ENCODE peak calls at places on chromosomes 12 and 14, in four cellular contexts. H is uterus, I is upper lobe of left lung, G is stomach. Z is an unnamed sample.

GRCh38 chr12:16021026-16021425 is 109.9 kb downstream of the DERA start:
- DNase-seq in H (no peak), G (no peak), I (no peak), Z (no peak)

GRCh38 chr14:101228949-101229541 is 325.5 kb upstream of the RTL1 start:
- DNase-seq in H (peak), I (no peak), G (no peak), Z (no peak)

GRCh38 chr12:32418903-32419519 is 19.7 kb downstream of the FGD4 start:
- DNase-seq in H (no peak), I (no peak), G (no peak), Z (no peak)

GRCh38 chr12:3321881-3322280 is 169.1 kb upstream of the PRMT8 start:
- DNase-seq in I (no peak), G (no peak), H (no peak), Z (no peak)

GRCh38 chr14:65153101-65153500 is 50.8 kb upstream of the MAX start:
- DNase-seq in I (no peak), H (peak), G (no peak), Z (no peak)

GRCh38 chr12:44873898-44874297 is 2.2 kb downstream of the NELL2 start:
- DNase-seq in I (no peak), G (no peak), H (no peak), Z (no peak)

GRCh38 chr14:56949828-56950227 is 139.5 kb upstream of the OTX2 start:
- DNase-seq in I (no peak), G (no peak), H (no peak), Z (no peak)

GRCh38 chr14:92144708-92145107 is 22.9 kb downstream of the CPSF2 start:
- DNase-seq in H (no peak), G (no peak), I (no peak), Z (peak)

GRCh38 chr12:93624595-93625294 is 52.3 kb downstream of the SOCS2 start:
- DNase-seq in H (no peak), I (no peak), G (no peak), Z (no peak)

GRCh38 chr14:32608880-32609279 is 279.8 kb downstream of the AKAP6 start:
- DNase-seq in H (no peak), I (no peak), G (no peak), Z (no peak)

GRCh38 chr12:93061414-93062099 is 132.5 kb upstream of the EEA1 start:
- DNase-seq in H (peak), G (no peak), I (peak), Z (no peak)

GRCh38 chr12:31732926-31733548 is 4.2 kb upstream of the AMN1 start:
- DNase-seq in I (no peak), H (no peak), G (no peak), Z (no peak)

GRCh38 chr12:62562892-62563291 is 96.3 kb downstream of the MON2 start:
- DNase-seq in G (no peak), I (no peak), H (no peak), Z (no peak)

GRCh38 chr14:105168979-105169507 is 467 bp upstream of the JAG2 start:
- DNase-seq in H (no peak), G (no peak), I (peak), Z (peak)

GRCh38 chr12:66409195-66409871 is 107.0 kb downstream of the HELB start:
- DNase-seq in I (no peak), G (no peak), H (no peak), Z (peak)

GRCh38 chr14:59195898-59196297 is 7.4 kb downstream of the DAAM1 start:
- DNase-seq in G (no peak), H (no peak), I (no peak), Z (peak)

GRCh38 chr14:77980475-77981321 is 180.8 kb downstream of the ADCK1 start:
- DNase-seq in I (peak), G (peak), H (no peak), Z (peak)

GRCh38 chr12:83390186-83390585 is 703.5 kb downstream of the TMTC2 start:
- DNase-seq in G (no peak), I (no peak), H (no peak), Z (no peak)

GRCh38 chr12:77947326-77947725 is 116.6 kb downstream of the NAV3 start:
- DNase-seq in I (no peak), G (no peak), H (no peak), Z (no peak)

GRCh38 chr14:66508846-66509621 is 1.1 kb downstream of the GPHN start:
- DNase-seq in I (peak), G (no peak), H (peak), Z (peak)

GRCh38 chr14:104799657-104800599 is 973 bp upstream of the ZBTB42 start:
- DNase-seq in H (peak), G (peak), I (peak), Z (peak)

GRCh38 chr12:105419606-105420005 is 89.1 kb downstream of the C12orf75 start:
- DNase-seq in I (no peak), H (no peak), G (no peak), Z (no peak)

GRCh38 chr14:86540636-86541247 is 1010.8 kb downstream of the FLRT2 start:
- DNase-seq in H (no peak), G (no peak), I (no peak), Z (no peak)

GRCh38 chr14:76870146-76870545 is 43.9 kb downstream of the LRRC74A start:
- DNase-seq in I (no peak), G (no peak), H (no peak), Z (peak)

GRCh38 chr14:25516838-25517237 is 466.9 kb upstream of the STXBP6 start:
- DNase-seq in I (no peak), H (no peak), G (no peak), Z (no peak)

GRCh38 chr12:1185460-1186182 is 194.6 kb downstream of the ERC1 start:
- DNase-seq in G (no peak), I (no peak), H (no peak), Z (no peak)

GRCh38 chr14:73789996-73790581 is 61.5 kb upstream of the PTGR2 start:
- DNase-seq in G (no peak), H (peak), I (no peak), Z (no peak)

GRCh38 chr14:91185721-91186120 is 58.8 kb downstream of the GPR68 start:
- DNase-seq in G (no peak), I (no peak), H (no peak), Z (no peak)

GRCh38 chr14:101183376-101184103 is 280.0 kb upstream of the RTL1 start:
- DNase-seq in G (peak), I (peak), H (peak), Z (peak)

GRCh38 chr14:71594828-71595227 is 337.4 kb upstream of the RGS6 start:
- DNase-seq in I (no peak), H (no peak), G (no peak), Z (peak)

GRCh38 chr14:105517096-105517495 is 9.3 kb upstream of the TMEM121 start:
- DNase-seq in I (no peak), H (no peak), G (no peak), Z (no peak)

GRCh38 chr12:106957617-106958016 is 1.9 kb downstream of the TMEM263 start:
- DNase-seq in G (no peak), I (no peak), H (no peak), Z (peak)

GRCh38 chr12:106954462-106955376 is 988 bp upstream of the TMEM263 start:
- DNase-seq in H (peak), G (no peak), I (peak), Z (peak)

GRCh38 chr12:106955377-106956047 is at the start of gene TMEM263:
- DNase-seq in G (peak), I (peak), H (peak), Z (peak)

GRCh38 chr12:106953352-106954260 is 2.1 kb upstream of the TMEM263 start:
- DNase-seq in H (no peak), G (no peak), I (no peak), Z (no peak)

DNA sequence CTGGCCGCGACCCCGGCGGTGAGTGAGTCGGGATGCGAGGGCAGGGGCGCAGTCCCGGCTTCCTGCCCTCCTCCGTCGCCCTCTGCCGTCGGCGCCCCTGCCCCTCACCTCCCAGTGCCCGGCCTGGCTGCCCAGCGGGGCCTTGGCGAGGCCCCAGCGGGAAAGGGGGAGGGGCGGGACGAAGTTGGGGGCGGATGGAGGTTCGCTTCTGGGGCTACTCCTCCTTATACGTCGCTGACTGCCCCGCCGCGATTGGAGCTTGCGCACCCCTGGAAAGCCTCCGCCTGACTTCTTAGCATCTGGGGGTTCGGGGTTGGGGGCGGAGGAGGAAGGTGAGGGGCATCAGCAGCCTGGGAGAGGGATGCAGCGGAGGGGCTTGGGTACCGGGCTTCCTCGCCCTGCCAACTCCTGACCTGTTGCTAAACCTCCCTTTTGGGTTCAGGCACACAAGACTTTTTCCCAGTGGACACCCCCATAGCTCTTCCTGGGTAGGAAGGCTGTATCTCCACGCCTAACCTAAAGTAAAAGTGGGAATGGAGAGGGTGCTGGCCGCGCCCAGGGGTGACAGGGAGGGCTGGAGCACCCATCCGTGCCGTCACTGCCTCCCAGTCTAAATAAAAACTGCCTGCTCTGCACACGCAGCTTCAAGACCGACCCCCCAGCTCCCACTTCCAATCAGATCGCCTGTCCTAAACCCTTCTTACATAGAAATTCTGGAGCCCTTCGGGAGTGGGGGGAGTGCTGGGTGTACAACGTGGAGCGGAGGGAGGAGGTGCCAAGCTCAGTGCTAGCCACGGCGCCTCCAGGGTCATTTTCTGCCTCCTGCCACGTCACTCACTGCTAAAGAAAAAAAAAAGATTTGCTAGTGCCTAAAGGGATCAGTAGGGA is 585 bp downstream of the TMEM263 start:
- DNase-seq in G (peak), H (peak), I (peak), Z (peak)
- TF ChIP-seq POLR2A in G (no peak), H (peak), I (no peak), Z (peak)

GRCh38 chr12:108559748-108560147 is 1.2 kb downstream of the SART3 start:
- DNase-seq in G (no peak), H (no peak), I (no peak), Z (peak)

GRCh38 chr12:108562348-108563134 is at the start of gene ISCU:
- DNase-seq in G (peak), H (peak), I (peak), Z (peak)

GRCh38 chr12:108561852-108562347 is 496 bp upstream of the ISCU start:
- DNase-seq in G (no peak), H (no peak), I (no peak), Z (no peak)

GRCh38 chr12:108560321-108560721 is 652 bp downstream of the SART3 start:
- DNase-seq in I (no peak), H (no peak), G (no peak), Z (peak)

GRCh38 chr12:108560752-108561719 is at the start of gene SART3:
- DNase-seq in I (peak), G (peak), H (peak), Z (peak)
- TF ChIP-seq POLR2A in I (no peak), G (no peak), H (peak), Z (peak)

GRCh38 chr12:19744760-19745218 is 305.5 kb downstream of the AEBP2 start:
- DNase-seq in G (no peak), H (no peak), I (no peak), Z (no peak)
- TF ChIP-seq POLR2A in G (no peak), H (no peak), I (no peak), Z (no peak)

GRCh38 chr12:116430911-116431565 is 128.1 kb upstream of the MAP1LC3B2 start:
- DNase-seq in H (no peak), I (no peak), G (no peak), Z (no peak)

GRCh38 chr12:116427200-116427932 is 131.8 kb upstream of the MAP1LC3B2 start:
- DNase-seq in G (no peak), I (no peak), H (no peak), Z (no peak)

GRCh38 chr12:116425256-116426193 is 133.7 kb upstream of the MAP1LC3B2 start:
- DNase-seq in H (no peak), I (no peak), G (no peak), Z (no peak)

GRCh38 chr12:116423053-116423452 is 136.1 kb upstream of the MAP1LC3B2 start:
- DNase-seq in I (no peak), H (peak), G (no peak), Z (no peak)

GRCh38 chr12:116426391-116427136 is 132.6 kb upstream of the MAP1LC3B2 start:
- DNase-seq in I (no peak), G (no peak), H (peak), Z (no peak)
- TF ChIP-seq POLR2A in I (no peak), G (no peak), H (no peak), Z (no peak)

DNA sequence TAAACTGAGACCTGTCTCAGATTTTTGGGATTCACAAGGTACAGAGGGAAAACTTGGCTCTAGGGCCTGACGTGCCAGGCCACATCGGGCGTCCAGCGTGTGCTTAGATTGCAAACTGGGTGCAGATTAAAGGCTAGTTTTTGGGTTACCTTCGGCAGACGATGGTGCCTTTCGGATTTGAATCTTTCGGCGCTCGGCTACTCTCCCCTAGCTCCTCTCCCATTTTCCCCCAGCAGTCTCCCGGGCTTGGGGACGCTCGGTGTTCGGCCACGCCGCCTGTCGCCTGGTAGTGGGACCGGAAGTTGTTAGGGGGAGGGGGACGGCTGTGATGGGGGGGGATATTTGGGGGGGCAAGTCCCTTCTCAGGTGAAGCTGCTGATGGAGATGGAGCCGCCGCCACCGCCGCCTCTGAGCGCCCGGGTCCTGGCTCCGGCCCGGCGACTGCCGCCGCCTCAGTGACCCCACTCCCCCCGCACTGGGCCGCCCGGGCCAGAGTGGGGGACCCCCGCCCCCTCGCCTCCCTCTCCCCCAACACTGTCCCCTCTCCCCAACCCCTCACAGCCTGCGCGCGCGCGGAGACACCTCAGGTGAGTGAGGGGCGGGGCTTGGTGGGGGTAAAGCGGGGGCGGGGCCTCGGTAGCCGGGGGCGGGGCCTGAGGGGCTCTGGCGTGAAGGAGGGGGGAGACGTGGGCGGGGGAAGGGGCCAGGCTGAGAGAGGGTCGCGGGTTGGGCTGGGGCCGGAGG is 10.2 kb downstream of the SUOX start:
- DNase-seq in G (peak), H (peak), I (peak), Z (peak)
- TF ChIP-seq POLR2A in G (no peak), H (no peak), I (no peak), Z (peak)

GRCh38 chr14:21309238-21309636 is 29.4 kb downstream of the RPGRIP1 start:
- DNase-seq in I (no peak), H (no peak), G (no peak), Z (no peak)

GRCh38 chr14:21308132-21308478 is 28.2 kb downstream of the RPGRIP1 start:
- DNase-seq in I (no peak), G (no peak), H (no peak), Z (no peak)

GRCh38 chr14:21309956-21310355 is 30.1 kb downstream of the RPGRIP1 start:
- DNase-seq in G (no peak), H (no peak), I (no peak), Z (no peak)

GRCh38 chr14:21307641-21308040 is 27.8 kb downstream of the RPGRIP1 start:
- DNase-seq in G (no peak), H (no peak), I (no peak), Z (no peak)

DNA sequence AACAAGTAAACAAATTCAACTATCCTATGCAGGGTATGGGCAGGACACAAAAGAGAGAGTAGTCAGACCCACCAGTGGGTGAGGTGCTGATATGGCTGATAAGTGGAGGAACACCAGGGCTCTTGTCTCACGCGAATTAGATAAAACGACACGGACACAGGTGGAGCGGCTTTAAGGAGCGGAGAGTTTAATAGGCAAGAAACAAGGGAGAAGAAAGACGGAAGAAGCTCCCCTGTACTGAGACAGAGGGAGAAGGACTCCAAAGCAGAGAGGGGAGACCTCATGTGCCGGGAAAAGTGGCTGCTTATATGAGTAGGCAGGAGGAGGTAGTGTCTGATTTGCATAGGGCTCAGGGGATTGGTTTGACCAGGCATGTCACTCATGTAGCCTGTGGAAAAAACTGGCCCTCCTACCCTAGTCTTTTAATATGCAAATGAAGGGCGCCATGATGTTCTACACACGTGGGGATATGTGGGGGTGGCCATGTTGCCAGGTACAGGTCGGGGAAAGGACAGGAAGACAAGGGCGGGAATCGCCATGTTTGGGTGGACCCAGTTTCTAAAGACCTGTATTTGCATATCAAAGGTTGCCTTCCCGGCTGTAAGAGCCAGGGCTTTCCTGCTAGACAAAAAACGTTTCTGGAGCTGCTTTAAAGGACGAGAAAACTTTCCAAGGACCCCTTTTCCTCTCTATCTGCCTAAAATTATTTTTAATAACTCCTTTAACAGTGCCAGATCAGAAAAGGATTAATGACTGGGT is 28.8 kb downstream of the RPGRIP1 start:
- DNase-seq in G (peak), H (peak), I (no peak), Z (peak)
- TF ChIP-seq POLR2A in G (no peak), H (no peak), I (no peak), Z (peak)

GRCh38 chr12:7093486-7093885 is 1.2 kb upstream of the C1R start:
- DNase-seq in G (no peak), H (no peak), I (no peak), Z (no peak)

GRCh38 chr12:7092229-7092985 is at the start of gene C1R:
- DNase-seq in H (peak), I (no peak), G (peak), Z (peak)

GRCh38 chr12:7091660-7092228 is 501 bp downstream of the C1R start:
- DNase-seq in H (peak), G (no peak), I (no peak), Z (no peak)

GRCh38 chr12:7092986-7093460 is 778 bp upstream of the C1R start:
- DNase-seq in G (no peak), I (no peak), H (no peak), Z (no peak)

DNA sequence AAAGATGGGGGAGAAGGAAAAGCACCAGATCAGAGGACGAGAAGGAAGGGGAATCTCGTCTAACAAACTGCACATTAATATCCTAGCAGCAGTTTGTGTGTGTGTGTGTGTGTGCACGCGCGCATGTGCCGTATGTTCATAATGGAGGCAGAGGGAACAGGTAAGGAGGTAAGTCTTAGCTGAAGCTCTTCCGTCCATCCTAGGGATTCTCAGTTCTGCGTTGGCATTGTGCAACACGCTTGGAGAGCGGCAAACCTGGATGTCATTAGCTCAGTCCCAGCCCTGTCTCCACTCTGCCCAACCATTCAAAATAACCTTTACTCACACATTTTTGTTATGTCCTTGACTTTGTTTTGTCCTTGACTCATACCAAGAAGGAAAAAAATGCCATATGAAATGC is 1.6 kb upstream of the C1R start:
- DNase-seq in H (no peak), I (no peak), G (no peak), Z (no peak)
- TF ChIP-seq POLR2A in H (no peak), I (no peak), G (no peak), Z (peak)

DNA sequence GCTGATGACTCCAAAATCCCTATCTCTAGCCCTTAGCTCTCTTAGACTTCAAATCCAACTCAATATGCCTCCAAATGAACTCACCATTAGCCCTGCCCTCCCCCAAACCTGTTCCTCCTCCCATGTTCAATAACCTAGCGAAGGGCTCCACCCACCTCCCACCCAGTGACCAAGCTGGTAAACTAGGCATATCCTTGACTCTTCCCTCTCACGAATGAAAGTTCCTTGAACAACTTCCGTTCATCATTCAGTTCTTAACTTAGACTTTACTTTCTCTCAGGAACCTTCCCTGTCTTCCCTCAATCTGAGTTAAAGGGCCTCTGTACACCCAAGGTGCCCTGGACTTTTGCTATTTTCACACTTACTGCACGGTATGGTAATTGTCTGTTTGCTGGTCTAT is 1.9 kb upstream of the KLHDC1 start:
- DNase-seq in G (no peak), I (no peak), H (no peak), Z (peak)
- TF ChIP-seq POLR2A in G (no peak), I (no peak), H (no peak), Z (no peak)

GRCh38 chr14:23953464-23954278 is at the start of gene DHRS4:
- DNase-seq in H (peak), I (peak), G (peak), Z (peak)
- TF ChIP-seq POLR2A in H (peak), I (no peak), G (no peak), Z (peak)